ENCODE peak calls at places on chromosomes 4 and X, in eight cellular contexts. C is D721Med, P is esophagus squamous epithelium, H is HFFc6, Q is transverse colon, A is ascending aorta, F is pancreas, T is astrocyte of the spinal cord. N is an unnamed sample.

GRCh38 chr4:87216469-87216868 is 3.9 kb downstream of the KLHL8 start:
- DNase-seq in C (no peak), P (no peak), H (no peak), Q (no peak), A (no peak), F (no peak), T (no peak), N (no peak)

GRCh38 chrX:73400136-73400748 is 46.6 kb upstream of the CDX4 start:
- DNase-seq in C (no peak), P (no peak), H (no peak), Q (no peak), A (no peak), F (no peak), T (no peak), N (no peak)

GRCh38 chr4:181957088-181957487 is 286.1 kb upstream of the TENM3 start:
- DNase-seq in C (no peak), P (no peak), H (peak), Q (no peak), A (no peak), F (no peak), T (peak), N (peak)

GRCh38 chr4:88846232-88846790 is 148.7 kb upstream of the NAP1L5 start:
- DNase-seq in C (no peak), P (no peak), H (no peak), Q (no peak), A (no peak), F (no peak), T (no peak), N (peak)

GRCh38 chrX:40496728-40497127 is 84.0 kb upstream of the ATP6AP2 start:
- DNase-seq in C (no peak), P (no peak), H (peak), Q (no peak), A (no peak), F (no peak), T (peak), N (no peak)

GRCh38 chr4:24315056-24315455 is 269.3 kb downstream of the DHX15 start:
- DNase-seq in C (no peak), P (no peak), H (no peak), Q (no peak), A (no peak), F (no peak), T (no peak), N (no peak)

GRCh38 chr4:170391066-170391754 is 301.5 kb upstream of the AADAT start:
- DNase-seq in C (no peak), P (no peak), H (no peak), Q (no peak), A (no peak), F (no peak), T (peak), N (peak)

GRCh38 chr4:59247032-59247431 is 1953.1 kb upstream of the ADGRL3 start:
- DNase-seq in C (no peak), P (no peak), H (no peak), Q (no peak), A (no peak), F (no peak), T (no peak), N (peak)

GRCh38 chr4:105194328-105195231 is 47.9 kb downstream of the TET2 start:
- DNase-seq in C (no peak), P (no peak), H (peak), Q (no peak), A (no peak), F (no peak), T (peak), N (no peak)

GRCh38 chr4:183876268-183876934 is 28.7 kb upstream of the STOX2 start:
- DNase-seq in C (no peak), P (no peak), H (no peak), Q (peak), A (peak), F (peak), T (peak), N (peak)

GRCh38 chrX:12903646-12904045 is 2.8 kb upstream of the TLR8 start:
- DNase-seq in C (no peak), P (no peak), H (no peak), Q (no peak), A (no peak), F (no peak), T (no peak), N (no peak)

GRCh38 chrX:68829594-68830485 is 1.0 kb downstream of the EFNB1 start:
- DNase-seq in C (no peak), P (no peak), H (no peak), Q (no peak), A (no peak), F (no peak), T (peak), N (no peak)

GRCh38 chr4:306551-306961 is 1.3 kb upstream of the ZNF732 start:
- DNase-seq in C (no peak), P (no peak), H (no peak), Q (no peak), A (no peak), F (no peak), T (no peak), N (no peak)

GRCh38 chr4:23368081-23368697 is 521.7 kb downstream of the PPARGC1A start:
- DNase-seq in C (no peak), P (no peak), H (no peak), Q (peak), A (no peak), F (no peak), T (no peak), N (no peak)

GRCh38 chrX:11558972-11559371 is 106.7 kb downstream of the ARHGAP6 start:
- DNase-seq in C (no peak), P (no peak), H (no peak), Q (peak), A (no peak), F (no peak), T (no peak), N (peak)
- TF ChIP-seq CTCF in C (peak), P (no peak), H (peak), Q (peak), A (no peak), F (no peak), T (peak), N (no peak)

GRCh38 chrX:34058005-34058404 is 74.1 kb downstream of the FAM47A start:
- DNase-seq in C (no peak), P (no peak), H (no peak), Q (no peak), A (no peak), F (no peak), T (no peak), N (no peak)
- TF ChIP-seq CTCF in C (no peak), P (no peak), H (no peak), Q (no peak), A (no peak), F (no peak), T (no peak), N (no peak)

DNA sequence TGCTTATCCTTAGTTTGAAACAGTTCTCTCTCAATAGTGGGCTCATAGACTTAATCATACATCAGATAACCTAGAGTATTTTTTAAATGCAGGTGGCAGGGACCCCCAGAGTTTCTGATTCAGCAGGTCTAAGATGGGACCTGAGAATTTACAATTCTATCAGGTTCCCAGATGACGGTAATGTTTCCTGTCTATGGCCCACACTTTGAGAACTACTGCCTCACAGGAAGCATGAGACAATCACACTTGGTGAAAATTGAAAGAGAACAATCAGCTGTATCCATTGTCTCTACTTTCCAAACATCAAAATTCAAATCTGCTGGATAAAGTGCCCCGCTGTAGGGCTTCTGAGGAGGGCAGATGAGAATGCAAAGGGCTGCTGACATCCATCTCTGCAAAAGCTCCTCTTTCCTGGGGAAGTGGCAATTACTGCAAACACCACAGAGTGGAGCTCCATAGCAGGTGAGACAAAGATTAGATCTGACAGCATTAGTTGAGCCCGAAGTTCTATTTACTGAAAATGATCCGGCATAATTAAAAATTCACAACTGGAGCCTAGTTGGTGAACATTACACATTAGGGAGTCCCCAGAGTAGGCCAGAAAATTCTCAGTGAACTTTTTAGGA is 187.8 kb upstream of the MBNL3 start:
- DNase-seq in C (no peak), P (no peak), H (no peak), Q (no peak), A (no peak), F (no peak), T (no peak), N (no peak)
- TF ChIP-seq CTCF in C (no peak), P (no peak), H (no peak), Q (no peak), A (no peak), F (no peak), T (no peak), N (no peak)

GRCh38 chr4:121697626-121698025 is 846 bp upstream of the ANXA5 start:
- DNase-seq in C (no peak), P (no peak), H (no peak), Q (no peak), A (no peak), F (no peak), T (no peak), N (no peak)

GRCh38 chr4:121698119-121698732 is 1.4 kb upstream of the ANXA5 start:
- DNase-seq in C (no peak), P (no peak), H (no peak), Q (no peak), A (no peak), F (no peak), T (no peak), N (no peak)

GRCh38 chr4:121696641-121697461 is at the start of gene ANXA5:
- DNase-seq in C (no peak), P (peak), H (peak), Q (peak), A (peak), F (peak), T (peak), N (peak)

GRCh38 chr4:121693450-121693849 is 3.3 kb downstream of the ANXA5 start:
- DNase-seq in C (no peak), P (no peak), H (no peak), Q (no peak), A (no peak), F (no peak), T (no peak), N (no peak)

GRCh38 chr4:121696140-121696640 is 590 bp downstream of the ANXA5 start:
- DNase-seq in C (no peak), P (peak), H (peak), Q (peak), A (peak), F (peak), T (peak), N (peak)
- TF ChIP-seq CTCF in C (no peak), P (no peak), H (no peak), Q (no peak), A (peak), F (no peak), T (peak), N (peak)

GRCh38 chrX:80181079-80181478 is 166.5 kb downstream of the TBX22 start:
- DNase-seq in C (no peak), P (no peak), H (no peak), Q (no peak), A (no peak), F (no peak), T (no peak), N (no peak)
- TF ChIP-seq CTCF in C (no peak), P (no peak), H (no peak), Q (no peak), A (peak), F (no peak), T (no peak), N (no peak)

GRCh38 chr4:1418494-1419285 is 12.4 kb upstream of the NKX1-1 start:
- DNase-seq in C (peak), P (no peak), H (no peak), Q (no peak), A (no peak), F (no peak), T (no peak), N (no peak)
- TF ChIP-seq CTCF in C (no peak), P (no peak), H (no peak), Q (no peak), A (no peak), F (no peak), T (no peak), N (no peak)

GRCh38 chr4:26490980-26491284 is 648 bp upstream of the CCKAR start:
- DNase-seq in C (no peak), P (no peak), H (no peak), Q (no peak), A (no peak), F (no peak), T (no peak), N (no peak)

GRCh38 chr4:26490111-26490979 is at the start of gene CCKAR:
- DNase-seq in C (no peak), P (no peak), H (no peak), Q (no peak), A (no peak), F (no peak), T (peak), N (no peak)

GRCh38 chr4:26491449-26492170 is 1.3 kb upstream of the CCKAR start:
- DNase-seq in C (no peak), P (no peak), H (no peak), Q (no peak), A (no peak), F (no peak), T (no peak), N (no peak)

GRCh38 chr4:26493461-26493860 is 3.2 kb upstream of the CCKAR start:
- DNase-seq in C (no peak), P (no peak), H (no peak), Q (no peak), A (no peak), F (no peak), T (no peak), N (no peak)

DNA sequence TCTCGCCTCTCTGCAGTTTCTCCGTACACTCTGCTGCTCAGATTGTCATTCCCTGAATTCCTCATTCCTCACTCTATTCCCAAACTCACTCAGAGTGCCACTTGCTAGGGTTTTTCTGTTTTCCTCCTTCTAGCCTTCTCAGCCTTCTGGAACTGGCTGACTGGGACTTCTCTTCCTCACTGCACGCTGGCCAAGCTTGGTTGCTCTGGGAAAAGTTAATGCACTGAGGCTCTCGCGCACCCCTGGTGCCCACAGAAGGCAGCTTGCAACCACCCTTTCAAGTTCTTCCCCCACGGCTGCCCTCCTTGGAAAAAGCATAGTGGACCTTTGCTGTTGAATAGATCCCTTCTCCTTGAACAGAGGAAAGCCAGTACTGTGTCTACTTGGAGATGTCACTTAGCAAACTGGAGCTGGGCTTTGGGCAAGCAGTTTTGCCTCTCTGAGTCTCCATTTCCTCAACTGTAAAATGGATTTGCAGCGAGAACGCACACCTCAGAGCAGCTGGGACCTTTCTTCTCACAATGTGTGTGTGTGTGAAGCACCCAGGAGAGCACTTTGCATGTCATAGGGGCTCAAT is 6.0 kb upstream of the CCKAR start:
- DNase-seq in C (no peak), P (no peak), H (no peak), Q (no peak), A (no peak), F (no peak), T (no peak), N (no peak)
- TF ChIP-seq CTCF in C (no peak), P (no peak), H (no peak), Q (no peak), A (no peak), F (no peak), T (no peak), N (no peak)

N was measured in RWPE1.